ENCODE peak calls at places on chromosome 1, in six cellular contexts. N is CD4-positive, CD25-positive, alpha-beta regulatory T cell; Y is CD8-positive, alpha-beta memory T cell; S is right lobe of liver; Q is pancreas; R is fibroblast of lung. M is an unnamed sample. For H3K36me3, the result is how much of the 10 kb centered on the place peaks cover.

GRCh38 chr1:54238353-54239040 is 38.5 kb downstream of the MRPL37 start:
- DNase-seq in R (no peak), N (no peak), Q (no peak), S (no peak), Y (no peak), M (no peak)

GRCh38 chr1:182972231-182972630 is 19.3 kb upstream of the SHCBP1L start:
- DNase-seq in N (no peak), Q (no peak), R (no peak), Y (no peak), S (no peak), M (no peak)

GRCh38 chr1:30413606-30414005 is 309.8 kb downstream of the MATN1 start:
- DNase-seq in S (no peak), Y (no peak), N (no peak), Q (no peak), R (no peak), M (no peak)

GRCh38 chr1:236143104-236143948 is 987 bp downstream of the GPR137B start:
- DNase-seq in S (no peak), Y (peak), N (peak), Q (no peak), R (peak), M (no peak)

GRCh38 chr1:170634293-170634692 is 29.6 kb upstream of the PRRX1 start:
- DNase-seq in R (peak), Y (no peak), N (no peak), S (no peak), Q (no peak), M (no peak)

GRCh38 chr1:91885331-91885715 is 628 bp downstream of the TGFBR3 start:
- DNase-seq in N (peak), Q (no peak), R (no peak), Y (peak), S (peak), M (peak)

GRCh38 chr1:198496216-198497143 is 44.0 kb downstream of the ATP6V1G3 start:
- DNase-seq in Y (no peak), Q (no peak), R (peak), S (no peak), N (no peak), M (no peak)

GRCh38 chr1:15249032-15249601 is 2.1 kb downstream of the FHAD1 start:
- DNase-seq in N (peak), Q (no peak), R (no peak), Y (peak), S (no peak), M (no peak)

GRCh38 chr1:22342734-22343191 is 108.9 kb upstream of the ZBTB40 start:
- DNase-seq in S (no peak), Q (no peak), Y (no peak), N (no peak), R (no peak), M (no peak)

GRCh38 chr1:15469836-15470495 is 5.9 kb upstream of the CELA2B start:
- DNase-seq in Q (peak), R (no peak), Y (no peak), N (no peak), S (no peak), M (no peak)

GRCh38 chr1:56491441-56491840 is 87.9 kb downstream of the PLPP3 start:
- DNase-seq in Q (no peak), R (peak), N (no peak), Y (no peak), S (no peak), M (no peak)

GRCh38 chr1:46687095-46687659 is 15.5 kb downstream of the TEX38 start:
- DNase-seq in R (peak), N (no peak), Y (no peak), Q (peak), S (peak), M (no peak)

GRCh38 chr1:93616996-93617669 is 64.5 kb downstream of the BCAR3 start:
- DNase-seq in Y (no peak), S (peak), R (no peak), N (no peak), Q (peak), M (no peak)

GRCh38 chr1:178768423-178768822 is 43.4 kb downstream of the RALGPS2 start:
- DNase-seq in Y (peak), R (peak), N (peak), S (no peak), Q (no peak), M (no peak)

GRCh38 chr1:30260318-30260717 is 463.1 kb downstream of the MATN1 start:
- DNase-seq in S (no peak), N (no peak), Q (no peak), Y (no peak), R (no peak), M (no peak)

GRCh38 chr1:86416343-86416742 is 7.6 kb upstream of the CLCA2 start:
- DNase-seq in N (no peak), Q (no peak), R (no peak), Y (no peak), S (no peak), M (no peak)

GRCh38 chr1:234978397-234979291 is 150.0 kb downstream of the TOMM20 start:
- DNase-seq in R (peak), Y (no peak), N (peak), S (peak), Q (no peak), M (peak)

GRCh38 chr1:209586341-209586740 is 2.8 kb downstream of the CAMK1G start:
- DNase-seq in N (no peak), R (no peak), Q (no peak), Y (no peak), S (no peak), M (no peak)

GRCh38 chr1:170149971-170150370 is 4.2 kb downstream of the NTMT2 start:
- DNase-seq in Q (no peak), Y (no peak), R (no peak), S (no peak), N (no peak), M (no peak)

GRCh38 chr1:172940170-172940855 is 110.4 kb downstream of the TNFSF18 start:
- DNase-seq in S (no peak), Q (no peak), R (peak), N (no peak), Y (no peak), M (no peak)

GRCh38 chr1:206909167-206909882 is 12.1 kb downstream of the IL24 start:
- DNase-seq in S (peak), N (no peak), Q (peak), Y (peak), R (no peak), M (peak)

GRCh38 chr1:186835448-186835847 is 6.7 kb downstream of the PLA2G4A start:
- DNase-seq in N (no peak), R (no peak), Q (no peak), S (no peak), Y (no peak), M (no peak)

GRCh38 chr1:205925730-205926129 is 17.5 kb downstream of the SLC26A9 start:
- DNase-seq in S (no peak), Q (no peak), N (no peak), R (peak), Y (no peak), M (no peak)

GRCh38 chr1:1433804-1434130 is 1.7 kb upstream of the VWA1 start:
- DNase-seq in S (peak), R (no peak), Y (no peak), Q (peak), N (no peak), M (peak)

GRCh38 chr1:63350320-63350719 is 17.1 kb upstream of the ALG6 start:
- DNase-seq in Q (no peak), S (no peak), R (no peak), N (no peak), Y (no peak), M (no peak)

GRCh38 chr1:245986404-245987221 is 520.5 kb downstream of the SMYD3 start:
- DNase-seq in N (no peak), Q (no peak), R (peak), S (no peak), Y (no peak), M (no peak)

GRCh38 chr1:19179597-19180271 is 30.3 kb downstream of the UBR4 start:
- DNase-seq in N (peak), Q (no peak), R (peak), S (no peak), Y (peak), M (no peak)

GRCh38 chr1:160362168-160362941 is 4.5 kb upstream of the NHLH1 start:
- DNase-seq in N (no peak), Y (no peak), Q (no peak), S (no peak), R (peak), M (no peak)

GRCh38 chr1:192724670-192725069 is 84.2 kb upstream of the RGS2 start:
- DNase-seq in Q (no peak), R (no peak), S (no peak), Y (no peak), N (no peak), M (no peak)

GRCh38 chr1:202049129-202049528 is 38.7 kb downstream of the ELF3 start:
- DNase-seq in N (no peak), S (no peak), Y (no peak), Q (peak), R (no peak), M (peak)

GRCh38 chr1:88549536-88549935 is 134.5 kb upstream of the PKN2 start:
- DNase-seq in R (peak), N (no peak), Y (no peak), S (no peak), Q (no peak), M (no peak)

GRCh38 chr1:7401814-7402547 is 369.1 kb upstream of the VAMP3 start:
- DNase-seq in Q (no peak), N (no peak), Y (no peak), S (no peak), R (peak), M (no peak)

GRCh38 chr1:68128157-68128556 is 77.7 kb upstream of the DIRAS3 start:
- DNase-seq in Y (no peak), Q (no peak), S (no peak), N (no peak), R (peak), M (no peak)

GRCh38 chr1:164591858-164592257 is 32.9 kb downstream of the PBX1 start:
- DNase-seq in Q (no peak), Y (no peak), N (no peak), R (no peak), S (no peak), M (no peak)

GRCh38 chr1:237717121-237717520 is 173.6 kb downstream of the ZP4 start:
- DNase-seq in Q (no peak), S (no peak), N (no peak), R (no peak), Y (no peak), M (no peak)

DNA sequence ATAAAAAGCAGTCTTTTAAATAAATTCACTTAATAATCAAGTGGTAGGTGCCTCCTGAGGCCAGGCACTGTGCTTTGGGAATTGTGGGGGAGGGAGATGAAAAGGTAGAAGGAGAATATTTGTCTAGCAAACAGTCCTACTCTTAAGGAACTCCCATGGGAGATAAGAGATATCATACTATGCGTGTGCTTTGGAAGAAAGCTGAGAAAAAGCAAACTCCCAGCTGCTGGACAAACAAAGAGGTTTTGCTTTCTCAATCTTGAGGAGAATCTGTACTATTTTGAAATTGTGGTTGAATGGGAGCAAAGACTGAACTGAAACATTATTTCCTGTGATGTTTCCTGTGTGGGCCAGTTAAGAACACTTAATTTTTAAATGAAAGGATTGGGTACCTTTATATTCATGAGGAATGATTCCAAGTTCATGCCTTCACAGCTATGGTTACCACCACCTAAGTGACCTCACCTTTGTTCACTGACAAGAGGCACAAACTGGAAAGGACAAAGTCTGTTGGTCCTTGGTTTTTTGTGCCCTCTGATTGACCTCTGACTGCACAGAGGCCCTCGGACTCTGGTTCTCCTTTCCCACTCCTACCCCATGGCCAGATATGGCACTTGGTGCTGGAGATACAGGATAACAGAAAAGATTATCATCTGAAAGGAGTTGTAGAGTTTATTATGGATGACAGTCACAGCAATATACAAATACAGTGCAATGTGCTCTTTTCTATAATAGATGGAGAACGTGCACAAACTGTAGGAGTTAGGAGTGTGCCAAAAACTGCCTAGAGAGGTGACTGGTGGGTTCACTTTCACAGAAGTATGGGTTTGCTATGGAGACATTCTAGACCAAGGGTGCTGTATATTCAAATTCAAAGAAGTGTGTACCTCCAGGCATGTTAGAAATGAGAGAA is 1.6 kb downstream of the CD53 start:
- DNase-seq in N (peak), R (no peak), S (no peak), Y (no peak), Q (no peak), M (no peak)
- H3K4me3 ChIP-seq in N (peak), R (no peak), S (peak), Y (peak), Q (no peak), M (peak)

GRCh38 chr1:109231085-109231484 is 17.4 kb downstream of the SARS1 start:
- DNase-seq in Q (no peak), Y (no peak), N (no peak), S (no peak), R (no peak), M (no peak)
- H3K27ac ChIP-seq in Q (no peak), Y (no peak), N (no peak), S (no peak), R (no peak), M (no peak)

GRCh38 chr1:31632649-31633048 is 12.0 kb downstream of the PEF1 start:
- DNase-seq in R (no peak), Q (no peak), Y (no peak), N (no peak), S (no peak), M (no peak)
- H3K36me3 ChIP-seq in R (under half), Q (under half), Y (under half), N (half or more), S (half or more), M (under half)

GRCh38 chr1:231334079-231334666 is 3.5 kb downstream of the EXOC8 start:
- DNase-seq in R (no peak), N (peak), Y (no peak), S (no peak), Q (no peak), M (no peak)

GRCh38 chr1:231337043-231337471 is 595 bp downstream of the EXOC8 start:
- DNase-seq in Y (no peak), R (no peak), Q (no peak), N (no peak), S (peak), M (peak)

GRCh38 chr1:231337472-231338269 is at the start of gene EXOC8:
- DNase-seq in Y (peak), Q (peak), N (peak), S (peak), R (peak), M (peak)

GRCh38 chr1:231334952-231335351 is 2.7 kb downstream of the EXOC8 start:
- DNase-seq in S (no peak), N (no peak), Y (no peak), R (no peak), Q (no peak), M (no peak)

GRCh38 chr1:231335663-231336602 is 1.7 kb downstream of the EXOC8 start:
- DNase-seq in S (no peak), N (peak), Q (no peak), Y (no peak), R (no peak), M (no peak)
- H3K4me3 ChIP-seq in S (peak), N (peak), Q (peak), Y (peak), R (peak), M (peak)

GRCh38 chr1:10773376-10773775 is 23.1 kb downstream of the CASZ1 start:
- DNase-seq in Y (no peak), S (no peak), R (no peak), Q (no peak), N (no peak), M (no peak)

GRCh38 chr1:10773851-10774614 is 22.4 kb downstream of the CASZ1 start:
- DNase-seq in R (no peak), N (no peak), Y (no peak), S (peak), Q (no peak), M (peak)

GRCh38 chr1:10774615-10775310 is 21.7 kb downstream of the CASZ1 start:
- DNase-seq in Q (no peak), N (no peak), S (peak), Y (no peak), R (no peak), M (peak)

GRCh38 chr1:10772711-10773110 is 23.7 kb downstream of the CASZ1 start:
- DNase-seq in N (no peak), R (no peak), S (no peak), Y (no peak), Q (no peak), M (no peak)

DNA sequence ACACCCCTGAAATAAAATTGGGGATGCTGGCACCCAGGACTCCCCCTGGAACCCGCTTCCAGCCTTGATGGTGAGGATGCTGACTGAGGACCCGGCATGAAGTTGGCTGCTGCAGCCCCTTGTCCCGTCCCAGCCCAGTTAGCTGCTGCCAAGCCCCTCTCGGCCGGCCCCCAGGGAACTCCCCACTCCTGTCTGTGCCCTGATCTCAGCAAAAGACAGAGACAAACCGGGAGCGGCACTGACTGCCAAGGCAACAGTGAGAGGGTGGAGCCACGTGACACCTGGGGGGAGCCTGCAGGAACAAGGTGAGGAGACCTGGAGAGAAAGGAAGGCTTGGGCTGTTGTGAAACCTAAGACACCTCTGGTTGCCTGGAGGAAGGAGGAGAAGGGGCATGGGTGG is 24.7 kb downstream of the CASZ1 start:
- DNase-seq in N (no peak), S (no peak), Y (no peak), R (no peak), Q (no peak), M (no peak)
- H3K27ac ChIP-seq in N (no peak), S (no peak), Y (no peak), R (no peak), Q (no peak), M (no peak)